ENCODE peak calls at places on chromosomes 12 and 14, in four cellular contexts. B is body of pancreas, M is A549, Y is ovary. O is an unnamed sample. For H3K9me3 and H3K4me1, the result is how much of the 10 kb centered on the place peaks cover.

GRCh38 chr12:2387051-2387834 is 334.5 kb downstream of the CACNA1C start:
- DNase-seq in B (no peak), M (no peak), Y (no peak), O (no peak)

GRCh38 chr14:72643317-72643801 is 250.5 kb downstream of the DPF3 start:
- DNase-seq in M (peak), Y (no peak), B (peak), O (no peak)

GRCh38 chr12:55142896-55143870 is 17.0 kb downstream of the OR9K2 start:
- DNase-seq in M (peak), Y (no peak), B (peak), O (peak)

GRCh38 chr12:71865166-71865713 is 25.7 kb downstream of the TBC1D15 start:
- DNase-seq in M (peak), B (no peak), Y (no peak), O (peak)

GRCh38 chr14:34275038-34275437 is 187.0 kb downstream of the SPTSSA start:
- DNase-seq in Y (no peak), B (no peak), M (no peak), O (no peak)

GRCh38 chr12:117155278-117156060 is 34.8 kb downstream of the FBXO21 start:
- DNase-seq in B (peak), Y (peak), M (peak), O (peak)

GRCh38 chr12:118404876-118405521 is 28.6 kb downstream of the SUDS3 start:
- DNase-seq in M (peak), B (peak), Y (peak), O (peak)

GRCh38 chr12:6528539-6529235 is 5.6 kb upstream of the GAPDH start:
- DNase-seq in Y (no peak), M (no peak), B (no peak), O (no peak)

GRCh38 chr12:5094550-5094949 is 50.9 kb downstream of the KCNA5 start:
- DNase-seq in Y (no peak), B (no peak), M (no peak), O (no peak)

GRCh38 chr12:124388679-124389536 is 94.0 kb downstream of the RFLNA start:
- DNase-seq in M (peak), B (peak), Y (peak), O (peak)

GRCh38 chr14:60328588-60328987 is 79.6 kb downstream of the PPM1A start:
- DNase-seq in M (no peak), Y (no peak), B (no peak), O (no peak)

GRCh38 chr14:21498540-21499526 is 12.3 kb downstream of the METTL3 start:
- DNase-seq in Y (no peak), B (peak), M (peak), O (no peak)

GRCh38 chr12:69101505-69101904 is 137.9 kb upstream of the CPSF6 start:
- DNase-seq in Y (peak), B (peak), M (peak), O (no peak)

GRCh38 chr12:2998789-2999264 is 39.6 kb downstream of the TEAD4 start:
- DNase-seq in M (no peak), Y (peak), B (peak), O (no peak)

GRCh38 chr12:92608418-92609091 is 94.2 kb upstream of the PLEKHG7 start:
- DNase-seq in B (peak), M (peak), Y (no peak), O (no peak)

GRCh38 chr14:45125754-45126153 is 8.5 kb downstream of the FKBP3 start:
- DNase-seq in M (no peak), B (no peak), Y (no peak), O (no peak)

DNA sequence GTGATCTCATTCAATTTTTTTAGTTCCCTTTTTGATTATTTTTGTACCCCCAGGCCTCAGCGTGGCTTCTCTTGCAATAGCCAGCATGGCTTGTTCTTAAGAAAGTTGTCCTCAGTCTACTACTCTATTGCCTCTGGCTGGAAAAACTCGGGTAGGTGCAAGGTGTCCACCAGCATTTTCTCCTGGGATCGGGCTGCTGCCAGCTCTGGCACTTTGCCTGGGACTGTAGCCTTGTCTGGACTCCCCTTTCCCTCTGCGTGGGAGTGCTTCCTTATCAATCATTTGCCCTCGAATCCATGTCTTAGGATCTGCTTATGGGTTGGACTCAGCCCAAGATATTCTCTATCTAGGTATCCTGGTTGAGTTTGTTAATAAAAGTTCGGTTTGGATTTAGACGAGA is 773.4 kb downstream of the DIO2 start:
- DNase-seq in M (no peak), B (peak), Y (no peak), O (no peak)
- H3K9me3 ChIP-seq in M (under half), B (under half), Y (under half), O (under half)

GRCh38 chr14:93759781-93760307 is 28.4 kb downstream of the PRIMA1 start:
- DNase-seq in Y (peak), B (no peak), M (no peak), O (peak)

GRCh38 chr14:93765032-93765626 is 23.2 kb downstream of the PRIMA1 start:
- DNase-seq in B (no peak), M (no peak), Y (no peak), O (no peak)

GRCh38 chr14:93765970-93766369 is 22.3 kb downstream of the PRIMA1 start:
- DNase-seq in M (no peak), B (no peak), Y (no peak), O (no peak)

GRCh38 chr14:93764211-93764659 is 24.1 kb downstream of the PRIMA1 start:
- DNase-seq in M (no peak), B (peak), Y (peak), O (no peak)
- H3K4me1 ChIP-seq in M (under half), B (under half), Y (under half), O (under half)

GRCh38 chr14:88005978-88006851 is 1.3 kb downstream of the GPR65 start:
- DNase-seq in M (no peak), Y (no peak), B (peak), O (peak)
- TF ChIP-seq POLR2A in M (no peak), Y (no peak), B (peak), O (no peak)

DNA sequence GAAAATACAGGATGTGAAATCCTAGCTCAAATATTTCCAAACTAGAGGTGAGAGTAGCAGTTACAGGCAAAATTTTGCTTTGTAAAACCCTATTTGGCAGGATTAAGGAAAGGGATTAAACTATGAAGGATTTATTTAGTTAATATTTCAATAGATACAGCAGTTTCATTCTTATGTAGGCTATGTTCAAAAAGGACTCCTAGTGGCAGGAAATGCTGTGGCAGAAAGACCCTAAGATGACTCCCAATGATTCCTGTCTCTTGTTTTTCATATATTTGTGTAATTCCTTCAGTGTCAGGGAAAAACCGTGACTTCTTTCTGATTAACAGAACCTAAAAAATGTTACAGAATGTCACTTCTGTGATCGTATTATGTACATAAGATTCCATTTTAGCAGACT is 299.5 kb upstream of the RPL10L start:
- DNase-seq in M (no peak), B (no peak), Y (no peak), O (no peak)
- H3K9me3 ChIP-seq in M (under half), B (under half), Y (under half), O (under half)

DNA sequence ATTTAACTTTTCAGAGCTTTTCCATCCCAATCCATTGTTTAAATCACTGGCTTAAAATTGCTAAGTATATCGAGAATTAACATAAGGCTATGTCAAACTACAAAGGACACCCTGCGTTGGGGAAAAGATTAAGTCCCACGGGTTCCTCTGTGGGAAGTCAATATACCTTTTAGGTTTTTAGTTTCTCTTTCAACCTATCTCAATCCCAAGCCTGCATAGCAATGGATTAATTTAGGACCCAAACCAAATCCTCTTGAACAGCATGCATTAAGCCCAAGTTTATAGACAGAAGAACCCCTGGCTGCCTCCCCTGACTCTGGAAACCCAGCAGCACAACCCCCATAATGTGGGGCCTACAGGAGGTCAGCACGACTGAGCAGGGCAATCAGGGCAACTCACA is 6.3 kb downstream of the CDCA4 start:
- DNase-seq in Y (no peak), M (no peak), B (no peak), O (no peak)
- H3K4me1 ChIP-seq in Y (under half), M (half or more), B (under half), O (under half)

GRCh38 chr14:75450381-75451276 is 22.8 kb downstream of the JDP2 start:
- DNase-seq in M (no peak), Y (peak), B (peak), O (peak)
- TF ChIP-seq POLR2A in M (no peak), Y (no peak), B (peak), O (no peak)

DNA sequence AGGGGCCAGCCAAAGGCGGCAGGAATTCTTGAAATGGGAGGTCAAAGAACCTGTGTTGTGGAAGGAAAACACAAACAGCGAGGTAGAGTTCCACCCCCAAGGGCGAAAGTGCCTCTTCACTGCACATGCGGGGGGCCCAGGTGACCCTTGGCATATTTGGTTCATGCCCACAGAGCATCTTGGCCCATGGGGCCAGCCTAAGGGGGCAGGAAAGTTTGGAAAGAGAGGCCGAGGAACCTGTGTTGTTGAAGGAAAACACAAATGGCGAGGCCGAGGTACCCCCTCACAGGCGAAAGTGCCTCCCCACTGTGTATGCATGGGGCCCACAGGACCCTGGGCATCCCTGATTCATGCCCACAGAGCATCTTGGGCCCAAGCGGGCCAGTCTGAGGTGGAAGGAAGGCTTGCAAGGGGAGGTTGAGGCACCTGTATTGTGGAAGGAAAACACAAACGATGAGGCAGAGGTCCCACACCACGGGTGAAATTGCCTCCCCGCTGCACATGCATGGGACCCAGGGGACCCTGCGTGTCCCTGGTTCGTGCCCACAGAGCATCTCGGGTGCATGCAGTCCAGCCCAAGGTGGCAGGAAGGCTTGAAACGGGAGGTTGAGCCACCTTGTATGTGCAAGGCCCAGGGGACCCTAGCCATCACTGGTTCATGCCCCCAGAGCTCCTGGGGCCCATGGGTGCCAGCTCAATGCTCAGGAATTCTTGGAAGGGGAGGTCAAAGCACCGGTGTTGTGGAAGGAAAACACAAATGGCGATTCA is 384.1 kb downstream of the ALG10 start:
- DNase-seq in B (no peak), M (no peak), Y (peak), O (no peak)
- H3K9me3 ChIP-seq in B (under half), M (under half), Y (under half), O (under half)

O was measured in adrenal gland.